ENCODE peak calls at places on chromosomes 4 and X, in eight cellular contexts. P is breast epithelium, M is stomach, F is tibial nerve, G is sigmoid colon, N is A549, J is spleen, S is heart left ventricle. U is an unnamed sample.

GRCh38 chr4:73193659-73194058 is 64.9 kb downstream of the ANKRD17 start:
- DNase-seq in S (no peak), N (no peak), M (no peak), J (no peak), G (no peak), F (no peak), P (no peak), U (no peak)

GRCh38 chr4:18398661-18399060 is 377.1 kb upstream of the LCORL start:
- DNase-seq in J (no peak), P (no peak), S (no peak), N (no peak), F (no peak), G (no peak), M (no peak), U (no peak)

GRCh38 chrX:41739871-41740270 is 15.9 kb downstream of the GPR82 start:
- DNase-seq in F (no peak), S (no peak), M (no peak), P (no peak), J (no peak), N (no peak), G (no peak), U (no peak)

GRCh38 chrX:77668391-77669237 is 117.4 kb downstream of the ATRX start:
- DNase-seq in G (no peak), S (no peak), N (peak), F (no peak), M (no peak), J (no peak), P (no peak), U (no peak)

GRCh38 chr4:94508256-94508655 is 56.5 kb downstream of the PDLIM5 start:
- DNase-seq in S (no peak), N (no peak), P (no peak), F (no peak), M (no peak), G (no peak), J (no peak), U (no peak)

GRCh38 chrX:24002167-24002566 is 24.8 kb downstream of the KLHL15 start:
- DNase-seq in N (no peak), P (no peak), S (no peak), M (no peak), G (no peak), F (no peak), J (no peak), U (no peak)

GRCh38 chrX:122272011-122272410 is 912.1 kb upstream of the GRIA3 start:
- DNase-seq in G (no peak), J (no peak), F (no peak), N (no peak), S (no peak), M (no peak), P (no peak), U (no peak)

GRCh38 chr4:98803287-98803677 is 125.7 kb downstream of the EIF4E start:
- DNase-seq in G (no peak), M (no peak), F (no peak), J (no peak), N (no peak), S (no peak), P (no peak), U (no peak)

GRCh38 chr4:77818077-77818666 is 996 bp downstream of the CNOT6L start:
- DNase-seq in M (peak), J (peak), G (peak), F (peak), S (peak), P (peak), N (peak), U (peak)

GRCh38 chrX:39752820-39753219 is 344.9 kb downstream of the BCOR start:
- DNase-seq in J (no peak), F (peak), G (no peak), M (peak), P (no peak), N (no peak), S (no peak), U (no peak)

GRCh38 chrX:18676470-18676869 is 4.6 kb upstream of the RS1 start:
- DNase-seq in J (no peak), S (no peak), M (no peak), G (no peak), P (no peak), F (no peak), N (peak), U (no peak)

GRCh38 chr4:6372649-6373525 is 99.5 kb downstream of the PPP2R2C start:
- DNase-seq in S (peak), G (no peak), M (no peak), P (no peak), N (peak), J (no peak), F (no peak), U (no peak)

GRCh38 chr4:186651624-186652023 is 72.0 kb downstream of the FAT1 start:
- DNase-seq in J (no peak), P (peak), N (peak), S (peak), G (peak), F (peak), M (peak), U (no peak)

GRCh38 chrX:386239-386767 is 404 bp downstream of the PPP2R3B start:
- DNase-seq in F (no peak), J (peak), M (no peak), N (no peak), P (no peak), S (no peak), G (no peak), U (no peak)

GRCh38 chr4:4519296-4519898 is 22.5 kb downstream of the STX18 start:
- DNase-seq in N (peak), F (no peak), S (no peak), G (no peak), J (no peak), M (no peak), P (no peak), U (no peak)

GRCh38 chr4:121736735-121737351 is 28.1 kb downstream of the SMIM43 start:
- DNase-seq in G (no peak), P (no peak), J (no peak), M (no peak), S (no peak), N (peak), F (peak), U (no peak)

GRCh38 chr4:20126906-20127305 is 124.8 kb upstream of the SLIT2 start:
- DNase-seq in G (no peak), J (no peak), N (no peak), S (no peak), F (no peak), P (no peak), M (no peak), U (no peak)

GRCh38 chrX:121876316-121876715 is 828.9 kb downstream of the GLUD2 start:
- DNase-seq in J (no peak), F (no peak), G (no peak), P (no peak), N (no peak), S (no peak), M (no peak), U (no peak)

GRCh38 chr4:185721190-185721948 is 90.6 kb downstream of the SORBS2 start:
- DNase-seq in P (no peak), J (no peak), F (peak), G (no peak), M (no peak), N (no peak), S (no peak), U (no peak)

GRCh38 chr4:140611854-140612253 is 43.1 kb upstream of the UCP1 start:
- DNase-seq in J (no peak), N (no peak), G (no peak), M (no peak), S (no peak), P (no peak), F (no peak), U (no peak)

GRCh38 chrX:19840899-19841648 is 46.3 kb downstream of the SH3KBP1 start:
- DNase-seq in G (no peak), N (no peak), P (no peak), F (no peak), S (no peak), M (no peak), J (no peak), U (peak)

GRCh38 chrX:108245462-108245861 is 153.9 kb downstream of the ATG4A start:
- DNase-seq in F (no peak), M (no peak), N (no peak), S (no peak), P (no peak), J (no peak), G (no peak), U (no peak)

GRCh38 chrX:149568701-149569296 is 18.5 kb downstream of the MAGEA9B start:
- DNase-seq in N (no peak), M (no peak), S (no peak), P (no peak), J (no peak), F (no peak), G (no peak), U (peak)

GRCh38 chrX:19879742-19880378 is 7.5 kb downstream of the SH3KBP1 start:
- DNase-seq in J (no peak), N (no peak), M (no peak), F (no peak), P (no peak), S (no peak), G (no peak), U (no peak)

GRCh38 chrX:20459410-20460350 is 193.0 kb upstream of the RPS6KA3 start:
- DNase-seq in N (no peak), S (no peak), G (no peak), J (no peak), M (no peak), P (no peak), F (no peak), U (no peak)

GRCh38 chr4:180923476-180923875 is 1319.7 kb upstream of the TENM3 start:
- DNase-seq in S (no peak), J (no peak), P (no peak), F (no peak), G (no peak), N (no peak), M (no peak), U (no peak)

GRCh38 chr4:102027961-102028360 is 237.4 kb downstream of the BANK1 start:
- DNase-seq in F (no peak), N (no peak), J (no peak), G (no peak), M (no peak), S (no peak), P (no peak), U (no peak)

GRCh38 chr4:1072830-1073446 is 40.4 kb downstream of the RNF212 start:
- DNase-seq in M (peak), J (no peak), F (peak), S (peak), G (no peak), N (peak), P (no peak), U (peak)

GRCh38 chr4:80730158-80730557 is 300.4 kb upstream of the BMP3 start:
- DNase-seq in N (no peak), G (no peak), M (no peak), S (no peak), F (no peak), P (no peak), J (no peak), U (no peak)

GRCh38 chr4:31294655-31295054 is 574.5 kb downstream of the PCDH7 start:
- DNase-seq in S (no peak), M (no peak), J (no peak), G (no peak), N (no peak), P (no peak), F (no peak), U (no peak)

GRCh38 chrX:106932960-106933537 is 12.8 kb downstream of the CLDN2 start:
- DNase-seq in P (no peak), N (no peak), J (no peak), M (no peak), F (no peak), S (no peak), G (no peak), U (no peak)

GRCh38 chr4:148808416-148808815 is 366.2 kb upstream of the NR3C2 start:
- DNase-seq in F (no peak), N (no peak), M (no peak), J (no peak), G (no peak), P (no peak), S (no peak), U (no peak)

GRCh38 chrX:70029790-70030189 is 19.9 kb downstream of the AWAT2 start:
- DNase-seq in N (no peak), P (no peak), J (peak), M (no peak), F (no peak), G (no peak), S (no peak), U (no peak)

GRCh38 chr4:44629280-44629866 is 22.1 kb downstream of the YIPF7 start:
- DNase-seq in S (no peak), M (no peak), P (no peak), F (peak), N (peak), J (no peak), G (no peak), U (no peak)

GRCh38 chrX:123807825-123808416 is 51.9 kb upstream of the XIAP start:
- DNase-seq in S (no peak), M (no peak), F (no peak), N (no peak), J (no peak), P (no peak), G (no peak), U (no peak)

GRCh38 chr4:75004755-75005668 is 72.1 kb downstream of the PARM1 start:
- DNase-seq in P (no peak), N (no peak), F (no peak), G (no peak), J (no peak), S (peak), M (peak), U (no peak)

GRCh38 chr4:20288846-20289512 is 37.3 kb downstream of the SLIT2 start:
- DNase-seq in P (no peak), G (no peak), M (no peak), J (no peak), N (no peak), F (no peak), S (no peak), U (no peak)

GRCh38 chrX:12446342-12447075 is 308.2 kb downstream of the FRMPD4 start:
- DNase-seq in N (no peak), S (no peak), G (no peak), M (no peak), P (no peak), J (no peak), F (no peak), U (no peak)

GRCh38 chrX:12440245-12440644 is 302.0 kb downstream of the FRMPD4 start:
- DNase-seq in G (no peak), J (no peak), P (no peak), N (no peak), S (no peak), M (no peak), F (no peak), U (no peak)

GRCh38 chrX:12443534-12444098 is 305.3 kb downstream of the FRMPD4 start:
- DNase-seq in P (no peak), G (no peak), M (no peak), J (no peak), N (no peak), F (no peak), S (no peak), U (no peak)

GRCh38 chrX:12439396-12439795 is 301.1 kb downstream of the FRMPD4 start:
- DNase-seq in P (no peak), F (no peak), S (no peak), N (no peak), J (no peak), G (no peak), M (no peak), U (no peak)

DNA sequence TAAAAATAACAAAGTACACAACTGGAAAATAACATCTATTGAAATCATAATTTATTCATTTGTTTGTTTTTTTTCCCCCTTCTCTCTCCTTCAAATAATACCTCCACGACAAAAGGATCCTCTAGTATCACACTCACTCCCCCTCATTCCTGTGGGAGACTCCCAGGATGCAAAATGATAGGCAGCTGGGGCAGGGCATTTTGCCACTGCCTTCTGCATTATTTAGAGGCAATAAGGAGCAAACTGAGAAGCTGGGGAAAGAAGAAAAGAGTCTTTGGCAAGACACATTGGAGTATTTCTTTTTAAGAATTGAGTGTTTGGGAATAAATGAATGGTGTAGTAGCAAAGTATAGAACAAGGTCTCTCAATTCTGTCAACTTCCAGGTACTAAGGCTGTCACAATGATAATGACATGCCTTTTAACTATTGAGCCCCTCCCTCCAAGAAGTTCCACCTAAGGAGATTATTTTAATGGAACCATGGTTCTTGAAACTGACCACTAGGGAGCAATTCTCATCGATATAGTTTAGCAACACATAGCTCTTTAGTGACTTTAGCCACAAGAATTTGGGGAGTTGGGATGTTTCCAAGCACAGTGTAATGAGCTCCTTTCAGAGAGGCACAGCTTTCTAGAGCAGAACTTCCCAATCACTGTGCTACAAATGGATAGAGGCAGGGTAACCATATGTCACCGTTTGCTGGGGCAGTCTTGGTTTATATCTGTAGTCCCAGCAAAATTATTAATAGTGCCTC is 303.3 kb downstream of the FRMPD4 start:
- DNase-seq in F (peak), M (no peak), P (no peak), N (no peak), G (no peak), J (no peak), S (no peak), U (no peak)
- TF ChIP-seq CTCF in F (no peak), M (no peak), P (no peak), N (no peak), G (no peak), J (no peak), S (no peak), U (no peak)

GRCh38 chrX:119990995-119991787 is 47.6 kb upstream of the NKAP start:
- DNase-seq in M (no peak), S (no peak), J (peak), P (no peak), G (no peak), F (no peak), N (no peak), U (no peak)
- H3K4me3 ChIP-seq in M (peak), S (peak), J (peak), P (peak), G (no peak), F (no peak), N (peak), U (no peak)

GRCh38 chrX:30654989-30655607 is 1.9 kb downstream of the GK start:
- DNase-seq in N (no peak), S (no peak), F (no peak), M (no peak), J (no peak), G (no peak), P (no peak), U (no peak)

GRCh38 chrX:30649859-30650258 is 3.4 kb upstream of the GK start:
- DNase-seq in N (no peak), G (no peak), P (no peak), F (no peak), S (no peak), J (no peak), M (no peak), U (no peak)

GRCh38 chrX:30657542-30658238 is 4.5 kb downstream of the GK start:
- DNase-seq in S (no peak), J (no peak), F (no peak), N (no peak), G (no peak), M (no peak), P (no peak), U (no peak)

GRCh38 chrX:30653415-30654131 is at the start of gene GK:
- DNase-seq in S (peak), G (peak), M (no peak), N (no peak), P (no peak), J (peak), F (no peak), U (peak)

GRCh38 chrX:30652527-30653414 is 452 bp upstream of the GK start:
- DNase-seq in J (peak), S (peak), F (peak), M (peak), P (peak), G (peak), N (peak), U (peak)
- TF ChIP-seq POLR2A in J (peak), S (peak), F (peak), M (no peak), P (no peak), G (no peak), N (no peak), U (no peak)

GRCh38 chrX:119694601-119695534 is 1.9 kb upstream of the SEPTIN6 start:
- DNase-seq in S (no peak), N (no peak), M (no peak), G (peak), F (no peak), P (no peak), J (peak), U (no peak)
- TF ChIP-seq CTCF in S (no peak), N (no peak), M (no peak), G (peak), F (no peak), P (no peak), J (no peak), U (no peak)

GRCh38 chr4:76194325-76194724 is 19.3 kb downstream of the SCARB2 start:
- DNase-seq in S (no peak), P (no peak), F (no peak), N (peak), M (no peak), J (no peak), G (no peak), U (no peak)
- H3K4me3 ChIP-seq in S (no peak), P (no peak), F (no peak), N (no peak), M (no peak), J (no peak), G (no peak), U (no peak)

DNA sequence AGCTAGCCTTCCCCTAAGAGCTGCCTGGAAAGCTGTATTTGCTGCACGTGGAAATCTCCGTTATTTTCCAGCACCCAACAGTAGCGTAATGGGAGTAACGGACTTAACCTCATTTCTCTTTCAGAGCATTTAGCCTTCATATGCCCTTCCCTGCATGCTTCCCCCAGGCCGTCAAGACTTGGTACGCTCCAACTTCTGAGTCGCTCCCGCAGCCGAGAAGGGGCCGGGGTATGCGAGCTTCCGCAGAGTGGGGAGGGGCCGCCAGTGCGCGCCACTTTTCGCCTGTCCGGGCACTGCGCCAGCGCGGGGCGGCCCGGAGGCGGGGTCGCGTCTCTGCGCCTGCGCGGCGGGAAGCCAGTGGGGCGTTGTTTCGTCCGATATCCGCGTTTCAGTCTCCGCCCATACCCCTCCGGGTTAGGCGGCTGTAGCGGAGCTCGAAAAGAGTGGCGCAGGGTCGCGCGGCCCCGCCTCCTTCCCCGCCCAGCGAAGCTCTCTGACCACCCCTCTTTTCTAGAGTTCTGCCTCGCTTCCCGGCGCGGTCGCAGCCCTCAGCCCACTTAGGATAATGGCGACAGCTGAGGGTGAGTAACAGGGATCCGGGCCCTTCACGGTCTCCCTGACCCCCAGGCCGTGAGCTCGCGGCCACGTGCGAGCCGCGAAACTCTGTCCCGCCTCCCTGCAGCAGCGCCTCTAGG is at the start of gene PAICS:
- DNase-seq in M (peak), S (peak), G (peak), N (peak), J (peak), P (peak), F (peak), U (peak)
- TF ChIP-seq POLR2A in M (no peak), S (peak), G (peak), N (peak), J (peak), P (no peak), F (no peak), U (no peak)

GRCh38 chr4:168864831-168865541 is 145.1 kb downstream of the CBR4 start:
- DNase-seq in J (no peak), F (no peak), S (no peak), M (no peak), P (no peak), G (no peak), N (no peak), U (no peak)
- TF ChIP-seq CTCF in J (no peak), F (peak), S (peak), M (no peak), P (no peak), G (no peak), N (no peak), U (no peak)

GRCh38 chr4:87354168-87355102 is 31.8 kb upstream of the HSD17B13 start:
- DNase-seq in F (no peak), S (no peak), J (no peak), P (no peak), G (no peak), N (no peak), M (no peak), U (no peak)
- H3K4me3 ChIP-seq in F (no peak), S (no peak), J (no peak), P (no peak), G (no peak), N (no peak), M (no peak), U (no peak)

U was measured in lower leg skin.